ENCODE peak calls at places on chromosomes 5 and 9, in six cellular contexts. One of them, this sample, is unnamed.

GRCh38 chr5:137838976-137839375 is 28.7 kb upstream of the MYOT start:
- DNase-seq in mucosa of descending colon: no peak
- DNase-seq in NCI-H146: no peak
- DNase-seq in stimulated activated CD8-positive, alpha-beta memory T cell treated with anti-CD3 and anti-CD28 coated beads, Interleukin-7, amount 100 ng/mL, for 1 hour: no peak
- DNase-seq in Kasumi-1: no peak
- DNase-seq in cardiac septum: no peak
- DNase-seq in this sample: no peak

GRCh38 chr9:6566409-6567139 is 79.0 kb downstream of the GLDC start:
- DNase-seq in stimulated activated CD8-positive, alpha-beta memory T cell treated with anti-CD3 and anti-CD28 coated beads, Interleukin-7, amount 100 ng/mL, for 1 hour: no peak
- DNase-seq in Kasumi-1: no peak
- DNase-seq in NCI-H146: no peak
- DNase-seq in cardiac septum: no peak
- DNase-seq in mucosa of descending colon: no peak
- DNase-seq in this sample: peak

GRCh38 chr9:132156256-132156655 is 5.6 kb upstream of the NTNG2 start:
- DNase-seq in NCI-H146: no peak
- DNase-seq in stimulated activated CD8-positive, alpha-beta memory T cell treated with anti-CD3 and anti-CD28 coated beads, Interleukin-7, amount 100 ng/mL, for 1 hour: no peak
- DNase-seq in Kasumi-1: no peak
- DNase-seq in mucosa of descending colon: no peak
- DNase-seq in cardiac septum: no peak
- DNase-seq in this sample: no peak

GRCh38 chr5:38524006-38524405 is 32.4 kb downstream of the LIFR start:
- DNase-seq in cardiac septum: no peak
- DNase-seq in mucosa of descending colon: no peak
- DNase-seq in stimulated activated CD8-positive, alpha-beta memory T cell treated with anti-CD3 and anti-CD28 coated beads, Interleukin-7, amount 100 ng/mL, for 1 hour: no peak
- DNase-seq in Kasumi-1: no peak
- DNase-seq in NCI-H146: no peak
- DNase-seq in this sample: no peak

GRCh38 chr9:135702002-135702721 is at the start of gene KCNT1:
- DNase-seq in cardiac septum: no peak
- DNase-seq in mucosa of descending colon: peak
- DNase-seq in Kasumi-1: peak
- DNase-seq in NCI-H146: peak
- DNase-seq in stimulated activated CD8-positive, alpha-beta memory T cell treated with anti-CD3 and anti-CD28 coated beads, Interleukin-7, amount 100 ng/mL, for 1 hour: peak
- DNase-seq in this sample: peak

GRCh38 chr5:170813231-170813630 is 29.7 kb downstream of the GABRP start:
- DNase-seq in mucosa of descending colon: no peak
- DNase-seq in Kasumi-1: no peak
- DNase-seq in NCI-H146: no peak
- DNase-seq in cardiac septum: no peak
- DNase-seq in stimulated activated CD8-positive, alpha-beta memory T cell treated with anti-CD3 and anti-CD28 coated beads, Interleukin-7, amount 100 ng/mL, for 1 hour: no peak
- DNase-seq in this sample: no peak

GRCh38 chr5:167743685-167744084 is 547.8 kb upstream of the WWC1 start:
- DNase-seq in cardiac septum: no peak
- DNase-seq in mucosa of descending colon: no peak
- DNase-seq in Kasumi-1: no peak
- DNase-seq in stimulated activated CD8-positive, alpha-beta memory T cell treated with anti-CD3 and anti-CD28 coated beads, Interleukin-7, amount 100 ng/mL, for 1 hour: no peak
- DNase-seq in NCI-H146: no peak
- DNase-seq in this sample: peak

GRCh38 chr9:71910602-71911060 is 362 bp downstream of the ABHD17B start:
- DNase-seq in Kasumi-1: peak
- DNase-seq in stimulated activated CD8-positive, alpha-beta memory T cell treated with anti-CD3 and anti-CD28 coated beads, Interleukin-7, amount 100 ng/mL, for 1 hour: no peak
- DNase-seq in NCI-H146: peak
- DNase-seq in cardiac septum: no peak
- DNase-seq in mucosa of descending colon: no peak
- DNase-seq in this sample: peak

GRCh38 chr9:91187965-91188344 is 173.8 kb downstream of the AUH start:
- DNase-seq in mucosa of descending colon: no peak
- DNase-seq in Kasumi-1: no peak
- DNase-seq in NCI-H146: no peak
- DNase-seq in cardiac septum: peak
- DNase-seq in stimulated activated CD8-positive, alpha-beta memory T cell treated with anti-CD3 and anti-CD28 coated beads, Interleukin-7, amount 100 ng/mL, for 1 hour: no peak
- DNase-seq in this sample: peak

GRCh38 chr5:68395302-68395701 is 179.7 kb downstream of the PIK3R1 start:
- DNase-seq in NCI-H146: no peak
- DNase-seq in cardiac septum: no peak
- DNase-seq in mucosa of descending colon: no peak
- DNase-seq in stimulated activated CD8-positive, alpha-beta memory T cell treated with anti-CD3 and anti-CD28 coated beads, Interleukin-7, amount 100 ng/mL, for 1 hour: no peak
- DNase-seq in Kasumi-1: no peak
- DNase-seq in this sample: no peak

GRCh38 chr5:138773215-138773614 is 20.0 kb downstream of the CTNNA1 start:
- DNase-seq in cardiac septum: no peak
- DNase-seq in mucosa of descending colon: no peak
- DNase-seq in stimulated activated CD8-positive, alpha-beta memory T cell treated with anti-CD3 and anti-CD28 coated beads, Interleukin-7, amount 100 ng/mL, for 1 hour: no peak
- DNase-seq in NCI-H146: no peak
- DNase-seq in Kasumi-1: no peak
- DNase-seq in this sample: peak

GRCh38 chr9:106862115-106862945 is 636 bp upstream of the ZNF462 start:
- DNase-seq in cardiac septum: no peak
- DNase-seq in stimulated activated CD8-positive, alpha-beta memory T cell treated with anti-CD3 and anti-CD28 coated beads, Interleukin-7, amount 100 ng/mL, for 1 hour: no peak
- DNase-seq in mucosa of descending colon: peak
- DNase-seq in NCI-H146: peak
- DNase-seq in Kasumi-1: peak
- DNase-seq in this sample: peak

GRCh38 chr5:173781432-173781825 is 106.7 kb upstream of the CPEB4 start:
- DNase-seq in stimulated activated CD8-positive, alpha-beta memory T cell treated with anti-CD3 and anti-CD28 coated beads, Interleukin-7, amount 100 ng/mL, for 1 hour: no peak
- DNase-seq in Kasumi-1: no peak
- DNase-seq in NCI-H146: no peak
- DNase-seq in mucosa of descending colon: no peak
- DNase-seq in cardiac septum: no peak
- DNase-seq in this sample: no peak

GRCh38 chr9:35051069-35051967 is 21.1 kb downstream of the VCP start:
- DNase-seq in mucosa of descending colon: peak
- DNase-seq in stimulated activated CD8-positive, alpha-beta memory T cell treated with anti-CD3 and anti-CD28 coated beads, Interleukin-7, amount 100 ng/mL, for 1 hour: no peak
- DNase-seq in Kasumi-1: peak
- DNase-seq in NCI-H146: peak
- DNase-seq in cardiac septum: no peak
- DNase-seq in this sample: peak

GRCh38 chr5:149796025-149796424 is 65.9 kb downstream of the PPARGC1B start:
- DNase-seq in cardiac septum: no peak
- DNase-seq in NCI-H146: no peak
- DNase-seq in Kasumi-1: no peak
- DNase-seq in mucosa of descending colon: no peak
- DNase-seq in stimulated activated CD8-positive, alpha-beta memory T cell treated with anti-CD3 and anti-CD28 coated beads, Interleukin-7, amount 100 ng/mL, for 1 hour: no peak
- DNase-seq in this sample: no peak

GRCh38 chr9:12708562-12709298 is 15.5 kb downstream of the TYRP1 start:
- DNase-seq in mucosa of descending colon: no peak
- DNase-seq in cardiac septum: no peak
- DNase-seq in NCI-H146: no peak
- DNase-seq in stimulated activated CD8-positive, alpha-beta memory T cell treated with anti-CD3 and anti-CD28 coated beads, Interleukin-7, amount 100 ng/mL, for 1 hour: no peak
- DNase-seq in Kasumi-1: no peak
- DNase-seq in this sample: peak

GRCh38 chr9:125632321-125633115 is 74.5 kb downstream of the MAPKAP1 start:
- DNase-seq in cardiac septum: no peak
- DNase-seq in Kasumi-1: peak
- DNase-seq in mucosa of descending colon: peak
- DNase-seq in stimulated activated CD8-positive, alpha-beta memory T cell treated with anti-CD3 and anti-CD28 coated beads, Interleukin-7, amount 100 ng/mL, for 1 hour: no peak
- DNase-seq in NCI-H146: peak
- DNase-seq in this sample: peak

GRCh38 chr9:128033609-128034008 is 33.5 kb downstream of the NAIF1 start:
- DNase-seq in NCI-H146: no peak
- DNase-seq in stimulated activated CD8-positive, alpha-beta memory T cell treated with anti-CD3 and anti-CD28 coated beads, Interleukin-7, amount 100 ng/mL, for 1 hour: no peak
- DNase-seq in Kasumi-1: no peak
- DNase-seq in mucosa of descending colon: peak
- DNase-seq in cardiac septum: no peak
- DNase-seq in this sample: no peak

GRCh38 chr5:129271309-129271708 is 176.8 kb downstream of the ISOC1 start:
- DNase-seq in Kasumi-1: peak
- DNase-seq in mucosa of descending colon: no peak
- DNase-seq in NCI-H146: no peak
- DNase-seq in stimulated activated CD8-positive, alpha-beta memory T cell treated with anti-CD3 and anti-CD28 coated beads, Interleukin-7, amount 100 ng/mL, for 1 hour: no peak
- DNase-seq in cardiac septum: no peak
- DNase-seq in this sample: no peak

GRCh38 chr9:130898552-130898852 is 1.9 kb upstream of the QRFP start:
- DNase-seq in cardiac septum: no peak
- DNase-seq in mucosa of descending colon: peak
- DNase-seq in stimulated activated CD8-positive, alpha-beta memory T cell treated with anti-CD3 and anti-CD28 coated beads, Interleukin-7, amount 100 ng/mL, for 1 hour: no peak
- DNase-seq in NCI-H146: no peak
- DNase-seq in Kasumi-1: no peak
- DNase-seq in this sample: no peak

GRCh38 chr9:37172511-37172910 is 52.1 kb downstream of the ZCCHC7 start:
- DNase-seq in NCI-H146: no peak
- DNase-seq in mucosa of descending colon: no peak
- DNase-seq in Kasumi-1: no peak
- DNase-seq in stimulated activated CD8-positive, alpha-beta memory T cell treated with anti-CD3 and anti-CD28 coated beads, Interleukin-7, amount 100 ng/mL, for 1 hour: no peak
- DNase-seq in cardiac septum: no peak
- DNase-seq in this sample: no peak

GRCh38 chr9:105063665-105064247 is 135.8 kb upstream of the ABCA1 start:
- DNase-seq in stimulated activated CD8-positive, alpha-beta memory T cell treated with anti-CD3 and anti-CD28 coated beads, Interleukin-7, amount 100 ng/mL, for 1 hour: no peak
- DNase-seq in NCI-H146: no peak
- DNase-seq in Kasumi-1: no peak
- DNase-seq in cardiac septum: no peak
- DNase-seq in mucosa of descending colon: peak
- DNase-seq in this sample: peak

GRCh38 chr9:126403451-126403850 is 76.8 kb downstream of the MVB12B start:
- DNase-seq in mucosa of descending colon: no peak
- DNase-seq in stimulated activated CD8-positive, alpha-beta memory T cell treated with anti-CD3 and anti-CD28 coated beads, Interleukin-7, amount 100 ng/mL, for 1 hour: no peak
- DNase-seq in NCI-H146: no peak
- DNase-seq in Kasumi-1: no peak
- DNase-seq in cardiac septum: no peak
- DNase-seq in this sample: peak

GRCh38 chr5:1017691-1018455 is 9.3 kb downstream of the NKD2 start:
- DNase-seq in mucosa of descending colon: no peak
- DNase-seq in Kasumi-1: no peak
- DNase-seq in stimulated activated CD8-positive, alpha-beta memory T cell treated with anti-CD3 and anti-CD28 coated beads, Interleukin-7, amount 100 ng/mL, for 1 hour: no peak
- DNase-seq in NCI-H146: no peak
- DNase-seq in cardiac septum: no peak
- DNase-seq in this sample: no peak

GRCh38 chr5:149118463-149118862 is 22.8 kb upstream of the ABLIM3 start:
- DNase-seq in cardiac septum: no peak
- DNase-seq in stimulated activated CD8-positive, alpha-beta memory T cell treated with anti-CD3 and anti-CD28 coated beads, Interleukin-7, amount 100 ng/mL, for 1 hour: no peak
- DNase-seq in Kasumi-1: no peak
- DNase-seq in NCI-H146: no peak
- DNase-seq in mucosa of descending colon: no peak
- DNase-seq in this sample: no peak

GRCh38 chr9:134413112-134413715 is 87.0 kb downstream of the RXRA start:
- DNase-seq in mucosa of descending colon: no peak
- DNase-seq in stimulated activated CD8-positive, alpha-beta memory T cell treated with anti-CD3 and anti-CD28 coated beads, Interleukin-7, amount 100 ng/mL, for 1 hour: no peak
- DNase-seq in Kasumi-1: no peak
- DNase-seq in cardiac septum: no peak
- DNase-seq in NCI-H146: no peak
- DNase-seq in this sample: no peak

GRCh38 chr5:68777145-68777544 is 316.7 kb upstream of the SLC30A5 start:
- DNase-seq in Kasumi-1: no peak
- DNase-seq in NCI-H146: no peak
- DNase-seq in cardiac septum: no peak
- DNase-seq in stimulated activated CD8-positive, alpha-beta memory T cell treated with anti-CD3 and anti-CD28 coated beads, Interleukin-7, amount 100 ng/mL, for 1 hour: no peak
- DNase-seq in mucosa of descending colon: peak
- DNase-seq in this sample: no peak

This sample was measured in GM23248.